ENCODE peak calls at places on chromosomes 2 and 18, in six cellular contexts. One of them, this sample, is unnamed.

GRCh38 chr2:148586528-148587128 is 57.9 kb upstream of the EPC2 start:
- DNase-seq in EL: no peak
- DNase-seq in adipocyte: no peak
- DNase-seq in amygdala: no peak
- DNase-seq in renal cortical epithelial cell: peak
- DNase-seq in memory B cell: no peak
- DNase-seq in this sample: peak

GRCh38 chr2:220575963-220576362 is 948.5 kb downstream of the SLC4A3 start:
- DNase-seq in EL: no peak
- DNase-seq in adipocyte: no peak
- DNase-seq in amygdala: no peak
- DNase-seq in renal cortical epithelial cell: no peak
- DNase-seq in memory B cell: no peak
- DNase-seq in this sample: no peak

GRCh38 chr18:28511421-28511821 is 334.5 kb upstream of the CDH2 start:
- DNase-seq in EL: peak
- DNase-seq in adipocyte: peak
- DNase-seq in amygdala: no peak
- DNase-seq in renal cortical epithelial cell: peak
- DNase-seq in memory B cell: no peak
- DNase-seq in this sample: peak

GRCh38 chr2:114426111-114426510 is 16.3 kb upstream of the DPP10 start:
- DNase-seq in EL: no peak
- DNase-seq in adipocyte: no peak
- DNase-seq in amygdala: no peak
- DNase-seq in renal cortical epithelial cell: no peak
- DNase-seq in memory B cell: no peak
- DNase-seq in this sample: no peak

GRCh38 chr2:30631051-30631671 is 176.1 kb downstream of the CAPN13 start:
- DNase-seq in EL: no peak
- DNase-seq in adipocyte: no peak
- DNase-seq in amygdala: no peak
- DNase-seq in renal cortical epithelial cell: peak
- DNase-seq in memory B cell: no peak
- DNase-seq in this sample: peak

GRCh38 chr2:74887445-74887951 is 53.6 kb downstream of the HK2 start:
- DNase-seq in EL: peak
- DNase-seq in adipocyte: peak
- DNase-seq in amygdala: no peak
- DNase-seq in renal cortical epithelial cell: no peak
- DNase-seq in memory B cell: no peak
- DNase-seq in this sample: no peak

GRCh38 chr2:176325732-176326131 is 56.5 kb downstream of the MTX2 start:
- DNase-seq in EL: no peak
- DNase-seq in adipocyte: no peak
- DNase-seq in amygdala: no peak
- DNase-seq in renal cortical epithelial cell: peak
- DNase-seq in memory B cell: no peak
- DNase-seq in this sample: peak

GRCh38 chr2:237904806-237905599 is 45.6 kb downstream of the RAMP1 start:
- DNase-seq in EL: peak
- DNase-seq in adipocyte: peak
- DNase-seq in amygdala: peak
- DNase-seq in renal cortical epithelial cell: peak
- DNase-seq in memory B cell: no peak
- DNase-seq in this sample: no peak

GRCh38 chr2:222922019-222922800 is 61.4 kb downstream of the ACSL3 start:
- DNase-seq in EL: no peak
- DNase-seq in adipocyte: no peak
- DNase-seq in amygdala: no peak
- DNase-seq in renal cortical epithelial cell: no peak
- DNase-seq in memory B cell: no peak
- DNase-seq in this sample: no peak

GRCh38 chr2:199488772-199489400 is 31.1 kb upstream of the SATB2 start:
- DNase-seq in EL: peak
- DNase-seq in adipocyte: peak
- DNase-seq in amygdala: no peak
- DNase-seq in renal cortical epithelial cell: peak
- DNase-seq in memory B cell: no peak
- DNase-seq in this sample: peak

GRCh38 chr2:199463000-199463692 is 5.4 kb upstream of the SATB2 start:
- DNase-seq in EL: peak
- DNase-seq in adipocyte: peak
- DNase-seq in amygdala: no peak
- DNase-seq in renal cortical epithelial cell: no peak
- DNase-seq in memory B cell: no peak
- DNase-seq in this sample: peak

GRCh38 chr2:40127890-40128548 is 323.9 kb downstream of the SLC8A1 start:
- DNase-seq in EL: peak
- DNase-seq in adipocyte: peak
- DNase-seq in amygdala: no peak
- DNase-seq in renal cortical epithelial cell: no peak
- DNase-seq in memory B cell: no peak
- DNase-seq in this sample: no peak

GRCh38 chr2:24915796-24916195 is 4.2 kb downstream of the ADCY3 start:
- DNase-seq in EL: no peak
- DNase-seq in adipocyte: peak
- DNase-seq in amygdala: no peak
- DNase-seq in renal cortical epithelial cell: no peak
- DNase-seq in memory B cell: no peak
- DNase-seq in this sample: no peak

GRCh38 chr2:34105015-34105767 is 506.1 kb upstream of the FAM98A start:
- DNase-seq in EL: peak
- DNase-seq in adipocyte: peak
- DNase-seq in amygdala: no peak
- DNase-seq in renal cortical epithelial cell: peak
- DNase-seq in memory B cell: no peak
- DNase-seq in this sample: peak

GRCh38 chr18:25168011-25168410 is 184.0 kb downstream of the ZNF521 start:
- DNase-seq in EL: no peak
- DNase-seq in adipocyte: no peak
- DNase-seq in amygdala: no peak
- DNase-seq in renal cortical epithelial cell: no peak
- DNase-seq in memory B cell: no peak
- DNase-seq in this sample: no peak

GRCh38 chr2:46803911-46804670 is 111.5 kb downstream of the MCFD2 start:
- DNase-seq in EL: peak
- DNase-seq in adipocyte: peak
- DNase-seq in amygdala: no peak
- DNase-seq in renal cortical epithelial cell: peak
- DNase-seq in memory B cell: no peak
- DNase-seq in this sample: peak

GRCh38 chr2:33577084-33577483 is 22.0 kb downstream of the FAM98A start:
- DNase-seq in EL: no peak
- DNase-seq in adipocyte: no peak
- DNase-seq in amygdala: peak
- DNase-seq in renal cortical epithelial cell: no peak
- DNase-seq in memory B cell: no peak
- DNase-seq in this sample: no peak

GRCh38 chr18:36179562-36180334 is 7.5 kb upstream of the MOCOS start:
- DNase-seq in EL: peak
- DNase-seq in adipocyte: peak
- DNase-seq in amygdala: no peak
- DNase-seq in renal cortical epithelial cell: peak
- DNase-seq in memory B cell: no peak
- DNase-seq in this sample: peak

GRCh38 chr2:226873826-226874225 is 38.0 kb downstream of the RHBDD1 start:
- DNase-seq in EL: no peak
- DNase-seq in adipocyte: no peak
- DNase-seq in amygdala: no peak
- DNase-seq in renal cortical epithelial cell: no peak
- DNase-seq in memory B cell: no peak
- DNase-seq in this sample: no peak

GRCh38 chr2:28084564-28084963 is 194.0 kb downstream of the BABAM2 start:
- DNase-seq in EL: no peak
- DNase-seq in adipocyte: no peak
- DNase-seq in amygdala: no peak
- DNase-seq in renal cortical epithelial cell: peak
- DNase-seq in memory B cell: no peak
- DNase-seq in this sample: peak

GRCh38 chr2:29950432-29950943 is 29.1 kb upstream of the ALK start:
- DNase-seq in EL: no peak
- DNase-seq in adipocyte: no peak
- DNase-seq in amygdala: no peak
- DNase-seq in renal cortical epithelial cell: peak
- DNase-seq in memory B cell: no peak
- DNase-seq in this sample: no peak

GRCh38 chr2:237393523-237393922 is 20.4 kb downstream of the COL6A3 start:
- DNase-seq in EL: peak
- DNase-seq in adipocyte: no peak
- DNase-seq in amygdala: no peak
- DNase-seq in renal cortical epithelial cell: no peak
- DNase-seq in memory B cell: no peak
- DNase-seq in this sample: no peak

GRCh38 chr2:143841935-143842334 is 678.0 kb downstream of the ZEB2 start:
- DNase-seq in EL: peak
- DNase-seq in adipocyte: no peak
- DNase-seq in amygdala: no peak
- DNase-seq in renal cortical epithelial cell: no peak
- DNase-seq in memory B cell: no peak
- DNase-seq in this sample: no peak

GRCh38 chr2:85503611-85504433 is 35.1 kb upstream of the MAT2A start:
- DNase-seq in EL: peak
- DNase-seq in adipocyte: peak
- DNase-seq in amygdala: no peak
- DNase-seq in renal cortical epithelial cell: peak
- DNase-seq in memory B cell: no peak
- DNase-seq in this sample: peak

GRCh38 chr2:126886201-126886905 is 12.3 kb upstream of the TEX51 start:
- DNase-seq in EL: peak
- DNase-seq in adipocyte: peak
- DNase-seq in amygdala: peak
- DNase-seq in renal cortical epithelial cell: peak
- DNase-seq in memory B cell: no peak
- DNase-seq in this sample: peak

GRCh38 chr2:71608441-71608840 is 155.1 kb downstream of the DYSF start:
- DNase-seq in EL: no peak
- DNase-seq in adipocyte: no peak
- DNase-seq in amygdala: no peak
- DNase-seq in renal cortical epithelial cell: no peak
- DNase-seq in memory B cell: no peak
- DNase-seq in this sample: no peak

GRCh38 chr2:9941196-9941995 is 10.1 kb upstream of the GRHL1 start:
- DNase-seq in EL: peak
- DNase-seq in adipocyte: peak
- DNase-seq in amygdala: no peak
- DNase-seq in renal cortical epithelial cell: peak
- DNase-seq in memory B cell: no peak
- DNase-seq in this sample: peak